ENCODE peak calls at places on chromosome X, in ten cellular contexts. One of them, this sample, is unnamed.

GRCh38 chrX:30702736-30703135 is 49.5 kb downstream of the GK start:
- DNase-seq in AG20443: peak
- DNase-seq in activated T-cell treated with anti-CD3 and anti-CD28 coated beads for 24 hours: no peak
- DNase-seq in putamen: no peak
- DNase-seq in amniotic stem cell: peak
- DNase-seq in activated T-helper 1 cell treated with Interleukin-2 at 50 U/mL for 16 hours: no peak
- DNase-seq in head of caudate nucleus: no peak
- DNase-seq in dorsolateral prefrontal cortex: no peak
- DNase-seq in LHCN-M2: peak
- DNase-seq in H4: no peak
- DNase-seq in this sample: no peak

GRCh38 chrX:10677490-10677889 is 57.1 kb upstream of the MID1 start:
- DNase-seq in AG20443: peak
- DNase-seq in activated T-cell treated with anti-CD3 and anti-CD28 coated beads for 24 hours: no peak
- DNase-seq in putamen: peak
- DNase-seq in amniotic stem cell: no peak
- DNase-seq in activated T-helper 1 cell treated with Interleukin-2 at 50 U/mL for 16 hours: no peak
- DNase-seq in head of caudate nucleus: peak
- DNase-seq in dorsolateral prefrontal cortex: no peak
- DNase-seq in LHCN-M2: no peak
- DNase-seq in H4: no peak
- DNase-seq in this sample: no peak

GRCh38 chrX:18353931-18354368 is 538 bp downstream of the SCML2 start:
- DNase-seq in AG20443: peak
- DNase-seq in activated T-cell treated with anti-CD3 and anti-CD28 coated beads for 24 hours: no peak
- DNase-seq in putamen: no peak
- DNase-seq in amniotic stem cell: no peak
- DNase-seq in activated T-helper 1 cell treated with Interleukin-2 at 50 U/mL for 16 hours: no peak
- DNase-seq in head of caudate nucleus: peak
- DNase-seq in dorsolateral prefrontal cortex: no peak
- DNase-seq in LHCN-M2: no peak
- DNase-seq in H4: no peak
- DNase-seq in this sample: no peak

GRCh38 chrX:3504916-3505315 is 158.5 kb upstream of the MXRA5 start:
- DNase-seq in AG20443: peak
- DNase-seq in activated T-cell treated with anti-CD3 and anti-CD28 coated beads for 24 hours: no peak
- DNase-seq in putamen: no peak
- DNase-seq in amniotic stem cell: no peak
- DNase-seq in activated T-helper 1 cell treated with Interleukin-2 at 50 U/mL for 16 hours: no peak
- DNase-seq in head of caudate nucleus: no peak
- DNase-seq in dorsolateral prefrontal cortex: no peak
- DNase-seq in LHCN-M2: no peak
- DNase-seq in H4: no peak
- DNase-seq in this sample: no peak

GRCh38 chrX:103919336-103919682 is 43.1 kb upstream of the TMSB15B start:
- DNase-seq in AG20443: peak
- DNase-seq in activated T-cell treated with anti-CD3 and anti-CD28 coated beads for 24 hours: peak
- DNase-seq in putamen: peak
- DNase-seq in amniotic stem cell: no peak
- DNase-seq in activated T-helper 1 cell treated with Interleukin-2 at 50 U/mL for 16 hours: no peak
- DNase-seq in head of caudate nucleus: no peak
- DNase-seq in dorsolateral prefrontal cortex: no peak
- DNase-seq in LHCN-M2: peak
- DNase-seq in H4: peak
- DNase-seq in this sample: no peak

GRCh38 chrX:65581661-65582339 is 47.2 kb upstream of the LAS1L start:
- DNase-seq in AG20443: peak
- DNase-seq in activated T-cell treated with anti-CD3 and anti-CD28 coated beads for 24 hours: peak
- DNase-seq in putamen: peak
- DNase-seq in amniotic stem cell: peak
- DNase-seq in activated T-helper 1 cell treated with Interleukin-2 at 50 U/mL for 16 hours: peak
- DNase-seq in head of caudate nucleus: peak
- DNase-seq in dorsolateral prefrontal cortex: no peak
- DNase-seq in LHCN-M2: peak
- DNase-seq in H4: peak
- DNase-seq in this sample: peak

GRCh38 chrX:115561605-115562491 is 874 bp downstream of the PLS3 start:
- DNase-seq in AG20443: peak
- DNase-seq in activated T-cell treated with anti-CD3 and anti-CD28 coated beads for 24 hours: no peak
- DNase-seq in putamen: peak
- DNase-seq in amniotic stem cell: peak
- DNase-seq in activated T-helper 1 cell treated with Interleukin-2 at 50 U/mL for 16 hours: no peak
- DNase-seq in head of caudate nucleus: peak
- DNase-seq in dorsolateral prefrontal cortex: peak
- DNase-seq in LHCN-M2: peak
- DNase-seq in H4: peak
- DNase-seq in this sample: no peak

GRCh38 chrX:24498975-24499374 is 33.9 kb downstream of the PDK3 start:
- DNase-seq in AG20443: no peak
- DNase-seq in activated T-cell treated with anti-CD3 and anti-CD28 coated beads for 24 hours: no peak
- DNase-seq in putamen: no peak
- DNase-seq in amniotic stem cell: peak
- DNase-seq in activated T-helper 1 cell treated with Interleukin-2 at 50 U/mL for 16 hours: no peak
- DNase-seq in head of caudate nucleus: no peak
- DNase-seq in dorsolateral prefrontal cortex: no peak
- DNase-seq in LHCN-M2: no peak
- DNase-seq in H4: no peak
- DNase-seq in this sample: no peak

GRCh38 chrX:129748265-129748664 is 9.5 kb downstream of the XPNPEP2 start:
- DNase-seq in AG20443: peak
- DNase-seq in activated T-cell treated with anti-CD3 and anti-CD28 coated beads for 24 hours: no peak
- DNase-seq in putamen: no peak
- DNase-seq in amniotic stem cell: no peak
- DNase-seq in activated T-helper 1 cell treated with Interleukin-2 at 50 U/mL for 16 hours: no peak
- DNase-seq in head of caudate nucleus: no peak
- DNase-seq in dorsolateral prefrontal cortex: no peak
- DNase-seq in LHCN-M2: peak
- DNase-seq in H4: no peak
- DNase-seq in this sample: no peak

GRCh38 chrX:9231491-9231890 is 197.6 kb upstream of the FAM9B start:
- DNase-seq in AG20443: peak
- DNase-seq in activated T-cell treated with anti-CD3 and anti-CD28 coated beads for 24 hours: no peak
- DNase-seq in putamen: no peak
- DNase-seq in amniotic stem cell: no peak
- DNase-seq in activated T-helper 1 cell treated with Interleukin-2 at 50 U/mL for 16 hours: no peak
- DNase-seq in head of caudate nucleus: no peak
- DNase-seq in dorsolateral prefrontal cortex: no peak
- DNase-seq in LHCN-M2: peak
- DNase-seq in H4: peak
- DNase-seq in this sample: no peak

GRCh38 chrX:14529288-14529989 is at the start of gene GLRA2:
- DNase-seq in AG20443: peak
- DNase-seq in activated T-cell treated with anti-CD3 and anti-CD28 coated beads for 24 hours: no peak
- DNase-seq in putamen: no peak
- DNase-seq in amniotic stem cell: no peak
- DNase-seq in activated T-helper 1 cell treated with Interleukin-2 at 50 U/mL for 16 hours: no peak
- DNase-seq in head of caudate nucleus: peak
- DNase-seq in dorsolateral prefrontal cortex: no peak
- DNase-seq in LHCN-M2: peak
- DNase-seq in H4: peak
- DNase-seq in this sample: no peak

GRCh38 chrX:24259544-24260240 is 54.2 kb downstream of the SUPT20HL2 start:
- DNase-seq in AG20443: peak
- DNase-seq in activated T-cell treated with anti-CD3 and anti-CD28 coated beads for 24 hours: no peak
- DNase-seq in putamen: peak
- DNase-seq in amniotic stem cell: peak
- DNase-seq in activated T-helper 1 cell treated with Interleukin-2 at 50 U/mL for 16 hours: no peak
- DNase-seq in head of caudate nucleus: peak
- DNase-seq in dorsolateral prefrontal cortex: no peak
- DNase-seq in LHCN-M2: peak
- DNase-seq in H4: peak
- DNase-seq in this sample: no peak

GRCh38 chrX:125205084-125205917 is 114.4 kb upstream of the TEX13C start:
- DNase-seq in AG20443: peak
- DNase-seq in activated T-cell treated with anti-CD3 and anti-CD28 coated beads for 24 hours: no peak
- DNase-seq in putamen: peak
- DNase-seq in amniotic stem cell: no peak
- DNase-seq in activated T-helper 1 cell treated with Interleukin-2 at 50 U/mL for 16 hours: no peak
- DNase-seq in head of caudate nucleus: peak
- DNase-seq in dorsolateral prefrontal cortex: no peak
- DNase-seq in LHCN-M2: no peak
- DNase-seq in H4: peak
- DNase-seq in this sample: no peak

GRCh38 chrX:14698770-14699169 is 169.4 kb downstream of the GLRA2 start:
- DNase-seq in AG20443: no peak
- DNase-seq in activated T-cell treated with anti-CD3 and anti-CD28 coated beads for 24 hours: no peak
- DNase-seq in putamen: no peak
- DNase-seq in amniotic stem cell: no peak
- DNase-seq in activated T-helper 1 cell treated with Interleukin-2 at 50 U/mL for 16 hours: no peak
- DNase-seq in head of caudate nucleus: no peak
- DNase-seq in dorsolateral prefrontal cortex: no peak
- DNase-seq in LHCN-M2: no peak
- DNase-seq in H4: no peak
- DNase-seq in this sample: no peak

GRCh38 chrX:117839544-117839943 is 277.1 kb downstream of the KLHL13 start:
- DNase-seq in AG20443: no peak
- DNase-seq in activated T-cell treated with anti-CD3 and anti-CD28 coated beads for 24 hours: no peak
- DNase-seq in putamen: no peak
- DNase-seq in amniotic stem cell: no peak
- DNase-seq in activated T-helper 1 cell treated with Interleukin-2 at 50 U/mL for 16 hours: no peak
- DNase-seq in head of caudate nucleus: no peak
- DNase-seq in dorsolateral prefrontal cortex: no peak
- DNase-seq in LHCN-M2: no peak
- DNase-seq in H4: no peak
- DNase-seq in this sample: no peak

GRCh38 chrX:151754042-151754419 is 19.5 kb downstream of the CNGA2 start:
- DNase-seq in AG20443: peak
- DNase-seq in activated T-cell treated with anti-CD3 and anti-CD28 coated beads for 24 hours: no peak
- DNase-seq in putamen: no peak
- DNase-seq in amniotic stem cell: peak
- DNase-seq in activated T-helper 1 cell treated with Interleukin-2 at 50 U/mL for 16 hours: no peak
- DNase-seq in head of caudate nucleus: no peak
- DNase-seq in dorsolateral prefrontal cortex: no peak
- DNase-seq in LHCN-M2: no peak
- DNase-seq in H4: peak
- DNase-seq in this sample: no peak

GRCh38 chrX:52574416-52575275 is 57.8 kb upstream of the XAGE1B start:
- DNase-seq in AG20443: peak
- DNase-seq in activated T-cell treated with anti-CD3 and anti-CD28 coated beads for 24 hours: no peak
- DNase-seq in putamen: peak
- DNase-seq in amniotic stem cell: no peak
- DNase-seq in activated T-helper 1 cell treated with Interleukin-2 at 50 U/mL for 16 hours: no peak
- DNase-seq in head of caudate nucleus: peak
- DNase-seq in dorsolateral prefrontal cortex: no peak
- DNase-seq in LHCN-M2: peak
- DNase-seq in H4: peak
- DNase-seq in this sample: no peak

GRCh38 chrX:15882704-15883539 is 28.3 kb upstream of the AP1S2 start:
- DNase-seq in AG20443: no peak
- DNase-seq in activated T-cell treated with anti-CD3 and anti-CD28 coated beads for 24 hours: no peak
- DNase-seq in putamen: no peak
- DNase-seq in amniotic stem cell: no peak
- DNase-seq in activated T-helper 1 cell treated with Interleukin-2 at 50 U/mL for 16 hours: no peak
- DNase-seq in head of caudate nucleus: no peak
- DNase-seq in dorsolateral prefrontal cortex: no peak
- DNase-seq in LHCN-M2: peak
- DNase-seq in H4: peak
- DNase-seq in this sample: no peak

GRCh38 chrX:152810403-152810802 is 20.2 kb downstream of the CETN2 start:
- DNase-seq in AG20443: no peak
- DNase-seq in activated T-cell treated with anti-CD3 and anti-CD28 coated beads for 24 hours: no peak
- DNase-seq in putamen: peak
- DNase-seq in amniotic stem cell: no peak
- DNase-seq in activated T-helper 1 cell treated with Interleukin-2 at 50 U/mL for 16 hours: no peak
- DNase-seq in head of caudate nucleus: peak
- DNase-seq in dorsolateral prefrontal cortex: no peak
- DNase-seq in LHCN-M2: no peak
- DNase-seq in H4: no peak
- DNase-seq in this sample: no peak